ENCODE peak calls at places on chromosomes 4 and X, in six cellular contexts. G is foreskin fibroblast, C is sigmoid colon, X is AG20443, V is ureter, F is cardiac fibroblast. D is an unnamed sample.

GRCh38 chr4:8276358-8277240 is 7.0 kb downstream of the HTRA3 start:
- DNase-seq in G (peak), C (peak), X (peak), V (no peak), F (peak), D (peak)

GRCh38 chr4:111174331-111174730 is 551.5 kb upstream of the PITX2 start:
- DNase-seq in G (no peak), C (no peak), X (no peak), V (no peak), F (no peak), D (no peak)

GRCh38 chrX:119237526-119238035 is 1.5 kb downstream of the PGRMC1 start:
- DNase-seq in G (no peak), C (no peak), X (no peak), V (no peak), F (no peak), D (no peak)

GRCh38 chr4:36082817-36083216 is 161.5 kb downstream of the ARAP2 start:
- DNase-seq in G (no peak), C (no peak), X (no peak), V (no peak), F (no peak), D (no peak)

GRCh38 chrX:16836371-16836770 is 33.8 kb downstream of the RBBP7 start:
- DNase-seq in G (peak), C (no peak), X (peak), V (peak), F (no peak), D (no peak)

GRCh38 chr4:145868637-145869409 is 69.8 kb downstream of the ZNF827 start:
- DNase-seq in G (no peak), C (no peak), X (no peak), V (no peak), F (peak), D (no peak)

GRCh38 chr4:94532016-94532789 is 80.5 kb downstream of the PDLIM5 start:
- DNase-seq in G (no peak), C (no peak), X (no peak), V (no peak), F (peak), D (no peak)

GRCh38 chrX:119654112-119654531 is 38.8 kb downstream of the SEPTIN6 start:
- DNase-seq in G (peak), C (peak), X (no peak), V (no peak), F (peak), D (no peak)

GRCh38 chr4:113616443-113616842 is 145.1 kb downstream of the CAMK2D start:
- DNase-seq in G (no peak), C (no peak), X (no peak), V (no peak), F (peak), D (no peak)

GRCh38 chr4:40755609-40756008 is 5.9 kb downstream of the NSUN7 start:
- DNase-seq in G (no peak), C (no peak), X (no peak), V (no peak), F (no peak), D (no peak)

GRCh38 chr4:25919676-25920075 is 5.7 kb downstream of the SMIM20 start:
- DNase-seq in G (no peak), C (no peak), X (no peak), V (no peak), F (no peak), D (no peak)

GRCh38 chr4:156298230-156298629 is 344.6 kb upstream of the CTSO start:
- DNase-seq in G (peak), C (peak), X (peak), V (no peak), F (peak), D (no peak)

GRCh38 chr4:22635692-22636091 is 57.0 kb upstream of the GBA3 start:
- DNase-seq in G (no peak), C (no peak), X (no peak), V (no peak), F (no peak), D (no peak)

GRCh38 chr4:101948951-101949350 is 158.4 kb downstream of the BANK1 start:
- DNase-seq in G (no peak), C (no peak), X (no peak), V (no peak), F (no peak), D (no peak)

GRCh38 chr4:76690906-76691275 is 207.1 kb downstream of the SOWAHB start:
- DNase-seq in G (no peak), C (no peak), X (no peak), V (no peak), F (no peak), D (no peak)

D was measured in spleen.